ENCODE peak calls at places on chromosomes 6 and 20, in eight cellular contexts. N is NCI-H1092, V is lower leg skin, I is substantia nigra, Y is NCI-H2029, W is H4, D is EL, B is renal cortical epithelial cell. A is an unnamed sample.

GRCh38 chr6:160177220-160177619 is 55.6 kb downstream of the SLC22A1 start:
- DNase-seq in N (no peak), V (no peak), I (no peak), Y (no peak), W (no peak), D (peak; percentile 11), B (no peak), A (no peak)

GRCh38 chr20:20709858-20710257 is 2.6 kb downstream of the RALGAPA2 start:
- DNase-seq in N (no peak), V (no peak), I (no peak), Y (no peak), W (no peak), D (no peak), B (no peak), A (no peak)

GRCh38 chr6:149012040-149012545 is 265.3 kb downstream of the UST start:
- DNase-seq in N (no peak), V (no peak), I (no peak), Y (no peak), W (peak; percentile 79), D (peak; percentile 100), B (peak; percentile 95), A (no peak)

GRCh38 chr6:63521475-63522210 is 50.6 kb upstream of the LOC128125822 start:
- DNase-seq in N (no peak), V (no peak), I (no peak), Y (no peak), W (no peak), D (no peak), B (peak; percentile 53), A (no peak)

GRCh38 chr6:157629220-157629619 is 193.8 kb upstream of the SNX9 start:
- DNase-seq in N (no peak), V (no peak), I (no peak), Y (no peak), W (no peak), D (no peak), B (no peak), A (no peak)

GRCh38 chr6:41306187-41306854 is 19.8 kb upstream of the TREM1 start:
- DNase-seq in N (peak; percentile 31), V (no peak), I (no peak), Y (peak; percentile 80), W (peak; percentile 58), D (peak; percentile 41), B (peak; percentile 56), A (peak; percentile 24)

GRCh38 chr6:159525445-159526031 is 167.5 kb downstream of the SOD2 start:
- DNase-seq in N (no peak), V (no peak), I (no peak), Y (no peak), W (no peak), D (no peak), B (no peak), A (no peak)

GRCh38 chr20:49700411-49701185 is 13.1 kb downstream of the B4GALT5 start:
- DNase-seq in N (no peak), V (no peak), I (no peak), Y (peak; percentile 39), W (peak; percentile 87), D (peak; percentile 86), B (peak; percentile 80), A (no peak)

GRCh38 chr6:11732036-11732545 is 46.5 kb downstream of the ADTRP start:
- DNase-seq in N (no peak), V (peak; percentile 94), I (peak; percentile 54), Y (no peak), W (peak; percentile 13), D (peak; percentile 23), B (no peak), A (peak; percentile 13)

GRCh38 chr6:168121308-168121665 is 42.3 kb upstream of the FRMD1 start:
- DNase-seq in N (no peak), V (peak; percentile 70), I (no peak), Y (no peak), W (no peak), D (no peak), B (no peak), A (no peak)

GRCh38 chr6:98944168-98944567 is 3.6 kb downstream of the FBXL4 start:
- DNase-seq in N (no peak), V (no peak), I (no peak), Y (no peak), W (no peak), D (no peak), B (no peak), A (no peak)

GRCh38 chr6:53263915-53264314 is 84.8 kb downstream of the ELOVL5 start:
- DNase-seq in N (no peak), V (no peak), I (no peak), Y (no peak), W (no peak), D (peak; percentile 56), B (no peak), A (no peak)

GRCh38 chr6:106237286-106237685 is 88.3 kb downstream of the ATG5 start:
- DNase-seq in N (no peak), V (no peak), I (no peak), Y (no peak), W (no peak), D (no peak), B (no peak), A (no peak)

GRCh38 chr6:33430991-33431879 is 11.4 kb downstream of the SYNGAP1 start:
- DNase-seq in N (no peak), V (no peak), I (peak; percentile 79), Y (peak; percentile 39), W (peak; percentile 53), D (peak; percentile 64), B (no peak), A (peak; percentile 77)

GRCh38 chr6:155493694-155494143 is 38.1 kb upstream of the NOX3 start:
- DNase-seq in N (no peak), V (no peak), I (no peak), Y (no peak), W (peak; percentile 97), D (peak; percentile 99), B (peak; percentile 100), A (no peak)

GRCh38 chr6:156390621-156391378 is 386.4 kb upstream of the ARID1B start:
- DNase-seq in N (no peak), V (no peak), I (no peak), Y (no peak), W (no peak), D (peak; percentile 44), B (no peak), A (no peak)

GRCh38 chr6:112560651-112561050 is 213.5 kb downstream of the RFPL4B start:
- DNase-seq in N (no peak), V (no peak), I (no peak), Y (no peak), W (no peak), D (no peak), B (no peak), A (no peak)

GRCh38 chr20:41167481-41168253 is 30.3 kb downstream of the PLCG1 start:
- DNase-seq in N (no peak), V (peak; percentile 74), I (no peak), Y (no peak), W (no peak), D (no peak), B (no peak), A (no peak)

GRCh38 chr6:33877982-33878381 is 74.2 kb upstream of the MLN start:
- DNase-seq in N (no peak), V (no peak), I (no peak), Y (no peak), W (no peak), D (no peak), B (no peak), A (no peak)

GRCh38 chr6:12275084-12275483 is 15.1 kb upstream of the EDN1 start:
- DNase-seq in N (no peak), V (no peak), I (no peak), Y (no peak), W (no peak), D (peak; percentile 55), B (peak; percentile 30), A (no peak)

GRCh38 chr20:2742431-2742830 is 49.9 kb downstream of the EBF4 start:
- DNase-seq in N (no peak), V (no peak), I (no peak), Y (no peak), W (no peak), D (no peak), B (no peak), A (no peak)

GRCh38 chr20:34403908-34404307 is 40.8 kb downstream of the ITCH start:
- DNase-seq in N (no peak), V (no peak), I (no peak), Y (no peak), W (no peak), D (no peak), B (no peak), A (no peak)

GRCh38 chr20:22333885-22334545 is 250.4 kb downstream of the FOXA2 start:
- DNase-seq in N (peak; percentile 64), V (no peak), I (peak; percentile 4), Y (peak; percentile 55), W (peak; percentile 66), D (peak; percentile 22), B (peak; percentile 55), A (peak; percentile 2)

GRCh38 chr20:12113468-12114371 is 196.0 kb downstream of the BTBD3 start:
- DNase-seq in N (no peak), V (no peak), I (peak; percentile 21), Y (peak; percentile 72), W (peak; percentile 83), D (peak; percentile 2), B (peak; percentile 85), A (no peak)

GRCh38 chr6:109910571-109910970 is 67.5 kb upstream of the GPR6 start:
- DNase-seq in N (no peak), V (no peak), I (no peak), Y (no peak), W (no peak), D (no peak), B (no peak), A (no peak)

GRCh38 chr20:33883164-33883563 is 72.0 kb downstream of the CHMP4B start:
- DNase-seq in N (no peak), V (no peak), I (no peak), Y (no peak), W (no peak), D (no peak), B (no peak), A (no peak)

GRCh38 chr20:63282946-63283345 is 10.0 kb upstream of the COL20A1 start:
- DNase-seq in N (no peak), V (no peak), I (no peak), Y (no peak), W (no peak), D (no peak), B (no peak), A (no peak)

GRCh38 chr6:13724174-13724573 is 12.5 kb upstream of the RANBP9 start:
- DNase-seq in N (no peak), V (no peak), I (no peak), Y (no peak), W (peak; percentile 63), D (peak; percentile 60), B (peak; percentile 84), A (no peak)

A was measured in activated gamma-delta T cell treated with anti-CD3 and anti-CD28 coated beads, Interleukin-2, amount 50 U/mL, for 16 hours.